ENCODE peak calls at places on chromosomes 7 and 10, in five cellular contexts. H, C, Q, V and A are unnamed samples.

GRCh38 chr7:155349601-155350331 is 52.1 kb downstream of the INSIG1 start:
- DNase-seq in H (no peak), C (no peak), Q (no peak), V (no peak), A (no peak)

GRCh38 chr7:155459867-155460461 is 2.0 kb downstream of the EN2 start:
- DNase-seq in H (no peak), C (no peak), Q (no peak), V (no peak), A (no peak)

GRCh38 chr7:77254429-77254828 is 54.8 kb upstream of the FGL2 start:
- DNase-seq in H (no peak), C (no peak), Q (no peak), V (no peak), A (no peak)

GRCh38 chr7:15309891-15310290 is 251.9 kb downstream of the AGMO start:
- DNase-seq in H (no peak), C (no peak), Q (no peak), V (peak), A (no peak)

GRCh38 chr7:45713669-45714520 is 139.7 kb downstream of the ADCY1 start:
- DNase-seq in H (no peak), C (no peak), Q (no peak), V (no peak), A (no peak)

GRCh38 chr10:26527018-26527417 is 88.9 kb downstream of the APBB1IP start:
- DNase-seq in H (no peak), C (no peak), Q (no peak), V (no peak), A (no peak)

GRCh38 chr7:108197371-108198091 is 67.4 kb upstream of the LAMB4 start:
- DNase-seq in H (no peak), C (no peak), Q (no peak), V (no peak), A (no peak)

GRCh38 chr7:157139142-157140117 is 704 bp downstream of the UBE3C start:
- DNase-seq in H (no peak), C (peak), Q (no peak), V (no peak), A (peak)

GRCh38 chr7:78226059-78226658 is 427.6 kb downstream of the PHTF2 start:
- DNase-seq in H (no peak), C (peak), Q (no peak), V (no peak), A (no peak)

GRCh38 chr10:82377608-82378007 is 502.6 kb downstream of the NRG3 start:
- DNase-seq in H (no peak), C (no peak), Q (no peak), V (peak), A (no peak)

GRCh38 chr7:1763033-1763432 is 93.0 kb downstream of the ELFN1 start:
- DNase-seq in H (no peak), C (no peak), Q (no peak), V (no peak), A (no peak)

GRCh38 chr7:138900040-138900828 is 81.0 kb downstream of the KIAA1549 start:
- DNase-seq in H (no peak), C (no peak), Q (no peak), V (no peak), A (no peak)

GRCh38 chr7:151197932-151198331 is 10.9 kb upstream of the ASB10 start:
- DNase-seq in H (no peak), C (no peak), Q (no peak), V (no peak), A (no peak)